ENCODE peak calls at places on chromosomes 16 and 17, in four cellular contexts. F is SK-N-SH, C is HCT116, W is HepG2. B is an unnamed sample.

GRCh38 chr17:48672340-48672739 is 46.2 kb upstream of the HOXB9 start:
- DNase-seq in F (no peak), C (no peak), W (no peak), B (no peak)

GRCh38 chr17:77698903-77699615 is 259.4 kb upstream of the TNRC6C start:
- DNase-seq in F (no peak), C (no peak), W (no peak), B (no peak)

GRCh38 chr17:76145231-76146052 is 4.4 kb upstream of the FOXJ1 start:
- DNase-seq in F (no peak), C (no peak), W (no peak), B (no peak)

GRCh38 chr16:70380205-70380918 is 33.7 kb downstream of the DDX19A start:
- DNase-seq in F (peak), C (no peak), W (peak), B (no peak)

GRCh38 chr16:61366006-61366405 is 670.2 kb downstream of the CDH8 start:
- DNase-seq in F (no peak), C (no peak), W (no peak), B (no peak)

GRCh38 chr16:82175627-82176026 is 5.6 kb upstream of the MPHOSPH6 start:
- DNase-seq in F (no peak), C (no peak), W (no peak), B (no peak)

GRCh38 chr17:44258811-44259351 is 9.1 kb downstream of the SLC4A1 start:
- DNase-seq in F (no peak), C (no peak), W (no peak), B (no peak)

GRCh38 chr17:69406906-69407305 is 7.6 kb upstream of the MAP2K6 start:
- DNase-seq in F (no peak), C (no peak), W (no peak), B (no peak)

GRCh38 chr17:44350733-44351226 is 5.7 kb downstream of the GRN start:
- DNase-seq in F (peak), C (no peak), W (peak), B (peak)

GRCh38 chr16:69434066-69434465 is 9.6 kb downstream of the CYB5B start:
- DNase-seq in F (no peak), C (no peak), W (no peak), B (no peak)

GRCh38 chr17:51060396-51060795 is 60.3 kb downstream of the SPAG9 start:
- DNase-seq in F (no peak), C (no peak), W (no peak), B (no peak)

GRCh38 chr17:61908292-61909037 is 19.3 kb downstream of the INTS2 start:
- DNase-seq in F (no peak), C (no peak), W (no peak), B (no peak)

DNA sequence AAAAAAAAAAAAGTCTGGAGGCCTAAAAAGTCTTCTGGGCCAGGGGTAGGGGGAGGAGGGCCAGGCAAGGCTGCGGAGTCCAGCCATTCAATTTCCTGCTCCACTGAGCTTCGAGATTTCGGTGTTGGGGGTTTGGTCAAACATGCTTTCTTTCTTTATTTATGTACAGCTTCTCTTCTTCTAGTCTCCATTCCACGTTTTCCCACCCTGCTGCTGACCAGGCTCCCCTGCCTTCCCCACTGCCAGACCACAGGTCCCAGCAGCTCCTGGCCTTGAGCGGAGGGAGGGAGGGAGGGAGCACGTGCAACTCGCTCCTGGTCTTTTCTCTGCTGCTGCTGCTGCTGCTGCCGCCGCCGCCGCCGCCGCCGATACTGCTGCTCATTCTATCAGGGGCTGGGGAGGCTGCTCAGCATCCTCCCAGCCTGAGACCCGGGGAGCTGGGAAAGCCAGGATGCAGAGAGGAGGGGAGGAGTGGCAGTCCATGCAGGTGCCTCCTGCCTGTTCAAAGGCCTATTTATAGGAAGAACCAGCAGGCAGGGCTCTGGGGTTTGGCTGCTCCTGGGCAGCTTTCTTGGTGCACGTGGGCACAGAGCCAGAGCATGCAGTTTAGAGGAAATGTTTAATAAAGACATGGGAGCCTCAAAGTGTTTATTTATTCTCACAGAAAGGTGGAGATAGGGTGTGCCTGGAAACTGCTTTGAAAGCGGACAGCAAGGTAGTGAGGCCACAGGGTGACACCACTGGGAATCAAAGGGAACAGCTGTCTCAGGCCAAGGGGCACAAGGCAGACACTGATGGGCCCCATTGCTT is 23.4 kb upstream of the ZFHX3 start:
- DNase-seq in F (peak), C (no peak), W (peak), B (no peak)
- TF ChIP-seq ELF1 in F (no peak), C (no peak), W (no peak), B (no peak)

GRCh38 chr16:79673635-79674034 is 73.1 kb upstream of the MAF start:
- DNase-seq in F (no peak), C (no peak), W (no peak), B (no peak)
- TF ChIP-seq ELF1 in F (no peak), C (no peak), W (no peak), B (no peak)

GRCh38 chr17:17125136-17126084 is 80.7 kb downstream of the PLD6 start:
- DNase-seq in F (peak), C (no peak), W (no peak), B (no peak)
- TF ChIP-seq ELF1 in F (no peak), C (no peak), W (no peak), B (no peak)

GRCh38 chr17:10683853-10684252 is 13.5 kb downstream of the SCO1 start:
- DNase-seq in F (peak), C (peak), W (peak), B (peak)
- TF ChIP-seq ELF1 in F (no peak), C (no peak), W (no peak), B (no peak)

B was measured in K562.